ENCODE peak calls at places on chromosomes 1 and 21, in five cellular contexts. One of them, this sample, is unnamed.

GRCh38 chr1:23567996-23568607 is 8.8 kb upstream of the ID3 start:
- DNase-seq in H1: no peak
- DNase-seq in GM12891: no peak
- DNase-seq in HepG2: no peak
- DNase-seq in K562: peak
- DNase-seq in this sample: no peak

GRCh38 chr1:208167229-208167869 is 76.8 kb downstream of the PLXNA2 start:
- DNase-seq in K562: no peak
- DNase-seq in GM12891: no peak
- DNase-seq in H1: no peak
- DNase-seq in HepG2: no peak
- DNase-seq in this sample: no peak

GRCh38 chr1:173205146-173206051 is 1.7 kb downstream of the TNFSF4 start:
- DNase-seq in H1: no peak
- DNase-seq in HepG2: peak
- DNase-seq in K562: no peak
- DNase-seq in GM12891: no peak
- DNase-seq in this sample: no peak

GRCh38 chr1:185644531-185644930 is 89.7 kb upstream of the HMCN1 start:
- DNase-seq in K562: no peak
- DNase-seq in HepG2: no peak
- DNase-seq in GM12891: no peak
- DNase-seq in H1: no peak
- DNase-seq in this sample: no peak

GRCh38 chr1:93081716-93082115 is 2.6 kb downstream of the MTF2 start:
- DNase-seq in GM12891: no peak
- DNase-seq in HepG2: no peak
- DNase-seq in H1: no peak
- DNase-seq in K562: no peak
- DNase-seq in this sample: no peak

GRCh38 chr1:204670152-204670927 is 15.2 kb downstream of the LRRN2 start:
- DNase-seq in H1: no peak
- DNase-seq in GM12891: no peak
- DNase-seq in K562: peak
- DNase-seq in HepG2: no peak
- DNase-seq in this sample: no peak

GRCh38 chr1:91176250-91176649 is 154.4 kb upstream of the ZNF644 start:
- DNase-seq in GM12891: no peak
- DNase-seq in H1: no peak
- DNase-seq in K562: no peak
- DNase-seq in HepG2: no peak
- DNase-seq in this sample: no peak

GRCh38 chr1:169928438-169929209 is 34.9 kb upstream of the SCYL3 start:
- DNase-seq in HepG2: peak
- DNase-seq in H1: no peak
- DNase-seq in GM12891: no peak
- DNase-seq in K562: peak
- DNase-seq in this sample: no peak

GRCh38 chr1:112297536-112297935 is 98.5 kb upstream of the CTTNBP2NL start:
- DNase-seq in HepG2: no peak
- DNase-seq in GM12891: no peak
- DNase-seq in H1: no peak
- DNase-seq in K562: no peak
- DNase-seq in this sample: no peak

GRCh38 chr1:3928622-3929021 is 28.6 kb upstream of the C1orf174 start:
- DNase-seq in HepG2: no peak
- DNase-seq in K562: no peak
- DNase-seq in H1: no peak
- DNase-seq in GM12891: no peak
- DNase-seq in this sample: no peak

GRCh38 chr1:229155472-229155871 is 115.4 kb upstream of the RAB4A start:
- DNase-seq in HepG2: no peak
- DNase-seq in H1: no peak
- DNase-seq in K562: no peak
- DNase-seq in GM12891: no peak
- DNase-seq in this sample: no peak

GRCh38 chr1:211095381-211095780 is 38.6 kb downstream of the KCNH1 start:
- DNase-seq in GM12891: no peak
- DNase-seq in K562: no peak
- DNase-seq in HepG2: no peak
- DNase-seq in H1: no peak
- DNase-seq in this sample: no peak

GRCh38 chr1:219812491-219813221 is 115.7 kb downstream of the SLC30A10 start:
- DNase-seq in K562: peak
- DNase-seq in HepG2: peak
- DNase-seq in H1: peak
- DNase-seq in GM12891: peak
- DNase-seq in this sample: peak

GRCh38 chr1:243325305-243325890 is 69.6 kb downstream of the SDCCAG8 start:
- DNase-seq in HepG2: peak
- DNase-seq in GM12891: no peak
- DNase-seq in H1: no peak
- DNase-seq in K562: peak
- DNase-seq in this sample: no peak

GRCh38 chr1:20932437-20932977 is 145.4 kb upstream of the HP1BP3 start:
- DNase-seq in GM12891: no peak
- DNase-seq in H1: no peak
- DNase-seq in K562: no peak
- DNase-seq in HepG2: no peak
- DNase-seq in this sample: no peak

GRCh38 chr1:3910769-3911520 is 10.9 kb upstream of the C1orf174 start:
- DNase-seq in HepG2: peak
- DNase-seq in K562: peak
- DNase-seq in H1: peak
- DNase-seq in GM12891: peak
- DNase-seq in this sample: peak

DNA sequence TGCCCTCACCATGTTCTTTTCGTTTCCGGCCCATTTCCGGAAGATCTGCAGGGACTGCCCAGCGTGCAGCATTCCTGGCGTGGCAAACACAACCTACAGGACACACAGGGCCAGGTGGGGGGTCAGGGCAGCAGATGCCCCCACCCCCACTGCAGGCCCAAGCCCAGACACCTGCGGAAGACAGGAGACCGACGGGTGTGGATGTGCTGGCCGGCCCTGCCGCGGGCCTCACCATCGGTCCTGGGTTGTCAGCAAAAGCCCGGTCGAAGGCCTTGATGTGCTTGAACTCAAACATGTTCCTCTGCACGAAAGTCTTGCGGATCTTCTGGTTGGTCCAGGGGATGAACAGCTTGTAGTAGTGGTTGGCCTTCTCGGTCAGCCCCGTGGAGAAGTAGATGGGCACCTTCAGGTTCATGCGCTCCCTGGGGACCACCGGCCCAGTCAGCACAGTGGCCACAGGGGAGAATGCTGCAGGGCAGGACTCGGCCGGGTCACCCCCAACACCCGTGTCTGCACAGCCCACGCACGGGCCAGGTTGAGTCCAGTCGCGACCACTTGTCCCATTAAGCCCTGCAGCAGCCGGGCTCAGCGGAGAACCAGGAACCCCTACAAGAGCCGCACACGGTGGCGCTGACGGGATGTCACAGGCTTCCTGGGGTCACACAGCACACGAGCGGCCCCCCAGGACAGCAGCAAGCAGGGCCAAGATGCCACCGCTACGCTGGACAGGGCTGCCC is 5.3 kb downstream of the PUSL1 start:
- DNase-seq in GM12891: no peak
- DNase-seq in HepG2: no peak
- DNase-seq in K562: no peak
- DNase-seq in H1: no peak
- DNase-seq in this sample: no peak
- TF ChIP-seq POLR2AphosphoS5 in GM12891: no peak
- TF ChIP-seq POLR2AphosphoS5 in HepG2: no peak
- TF ChIP-seq POLR2AphosphoS5 in K562: peak
- TF ChIP-seq POLR2AphosphoS5 in H1: no peak
- TF ChIP-seq POLR2AphosphoS5 in this sample: no peak

GRCh38 chr1:46393510-46393909 is 607 bp upstream of the FAAH start:
- DNase-seq in H1: no peak
- DNase-seq in GM12891: no peak
- DNase-seq in K562: no peak
- DNase-seq in HepG2: no peak
- DNase-seq in this sample: no peak

GRCh38 chr1:46399307-46399706 is 5.2 kb downstream of the FAAH start:
- DNase-seq in H1: no peak
- DNase-seq in HepG2: no peak
- DNase-seq in GM12891: no peak
- DNase-seq in K562: peak
- DNase-seq in this sample: no peak

GRCh38 chr1:46394872-46395465 is 852 bp downstream of the FAAH start:
- DNase-seq in H1: no peak
- DNase-seq in HepG2: no peak
- DNase-seq in GM12891: no peak
- DNase-seq in K562: no peak
- DNase-seq in this sample: no peak

GRCh38 chr1:46396429-46397398 is 2.6 kb downstream of the FAAH start:
- DNase-seq in HepG2: no peak
- DNase-seq in GM12891: no peak
- DNase-seq in K562: peak
- DNase-seq in H1: no peak
- DNase-seq in this sample: no peak

DNA sequence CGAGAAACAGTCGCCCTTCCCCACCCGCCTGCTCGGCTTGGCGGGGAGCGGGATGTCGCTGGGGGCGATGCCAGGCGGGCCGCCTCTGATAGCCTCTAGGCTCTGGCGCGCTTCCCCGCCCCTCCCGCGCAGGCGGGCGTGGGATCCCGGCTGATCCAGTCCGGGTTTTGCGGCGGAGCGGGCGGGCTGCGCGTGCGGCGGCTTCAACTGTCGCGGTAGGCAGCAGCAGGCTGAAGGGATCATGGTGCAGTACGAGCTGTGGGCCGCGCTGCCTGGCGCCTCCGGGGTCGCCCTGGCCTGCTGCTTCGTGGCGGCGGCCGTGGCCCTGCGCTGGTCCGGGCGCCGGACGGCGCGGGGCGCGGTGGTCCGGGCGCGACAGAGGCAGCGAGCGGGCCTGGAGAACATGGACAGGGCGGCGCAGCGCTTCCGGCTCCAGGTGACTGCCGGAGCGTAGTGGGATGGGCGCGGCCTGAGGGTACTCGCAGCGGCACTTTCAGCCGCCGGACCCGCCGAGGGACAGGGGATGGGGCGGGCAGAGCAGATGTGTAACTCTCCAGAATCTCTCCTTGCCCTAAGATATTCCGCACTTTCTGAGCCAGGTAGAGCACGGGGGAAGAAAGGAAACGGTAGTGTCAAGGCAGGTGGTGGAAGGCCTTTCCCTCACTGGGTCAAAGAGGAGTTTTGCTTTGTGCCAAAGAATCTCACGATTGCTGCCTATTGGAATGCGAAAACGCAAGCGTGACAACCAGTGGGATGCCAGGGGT is at the start of gene FAAH:
- DNase-seq in HepG2: peak
- DNase-seq in K562: peak
- DNase-seq in GM12891: no peak
- DNase-seq in H1: no peak
- DNase-seq in this sample: no peak
- TF ChIP-seq POLR2A in HepG2: peak
- TF ChIP-seq POLR2A in K562: no peak
- TF ChIP-seq POLR2A in GM12891: no peak
- TF ChIP-seq POLR2A in H1: no peak
- TF ChIP-seq POLR2A in this sample: no peak

GRCh38 chr21:45872471-45872870 is 109.1 kb upstream of the COL6A1 start:
- DNase-seq in GM12891: no peak
- DNase-seq in HepG2: no peak
- DNase-seq in H1: no peak
- DNase-seq in K562: no peak
- DNase-seq in this sample: no peak
- TF ChIP-seq TAF1 in GM12891: no peak
- TF ChIP-seq TAF1 in HepG2: no peak
- TF ChIP-seq TAF1 in H1: no peak
- TF ChIP-seq TAF1 in K562: no peak
- TF ChIP-seq TAF1 in this sample: no peak

DNA sequence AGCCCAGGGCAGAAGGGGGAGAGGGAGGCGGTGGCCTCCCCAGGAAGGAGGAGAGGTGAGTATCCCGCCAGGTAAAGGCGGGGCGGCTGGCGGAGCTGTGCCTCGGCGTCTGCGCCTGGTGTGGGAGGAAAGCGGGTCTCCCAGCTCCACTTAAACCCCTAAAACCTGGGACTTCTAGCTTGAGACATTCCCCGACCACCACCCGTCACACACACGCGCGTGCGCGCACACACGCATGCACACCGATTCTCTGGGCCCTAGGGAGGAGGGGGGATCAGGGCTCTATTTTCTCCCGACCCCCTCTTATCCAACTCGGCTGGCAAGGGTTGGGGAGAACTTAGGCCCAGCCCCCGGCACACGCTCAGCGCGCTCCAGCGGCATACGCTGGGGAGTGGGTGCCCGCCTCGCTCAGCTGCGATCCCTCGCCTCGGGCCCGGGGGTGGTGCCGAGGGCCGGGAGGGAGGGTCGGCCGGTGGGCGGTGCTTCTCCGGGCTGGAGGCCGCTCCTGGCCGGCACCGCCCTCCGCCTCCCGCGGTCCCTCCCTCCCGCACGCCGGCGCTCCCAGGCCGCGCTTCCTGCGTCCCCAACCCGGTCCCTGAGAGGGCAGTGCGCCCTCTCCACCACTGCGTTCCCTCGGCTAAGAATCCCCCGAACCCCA is at the start of gene TMEM51:
- DNase-seq in H1: peak
- DNase-seq in HepG2: peak
- DNase-seq in K562: peak
- DNase-seq in GM12891: peak
- DNase-seq in this sample: no peak
- TF ChIP-seq POLR2AphosphoS5 in H1: no peak
- TF ChIP-seq POLR2AphosphoS5 in HepG2: peak
- TF ChIP-seq POLR2AphosphoS5 in K562: no peak
- TF ChIP-seq POLR2AphosphoS5 in GM12891: no peak
- TF ChIP-seq POLR2AphosphoS5 in this sample: no peak

DNA sequence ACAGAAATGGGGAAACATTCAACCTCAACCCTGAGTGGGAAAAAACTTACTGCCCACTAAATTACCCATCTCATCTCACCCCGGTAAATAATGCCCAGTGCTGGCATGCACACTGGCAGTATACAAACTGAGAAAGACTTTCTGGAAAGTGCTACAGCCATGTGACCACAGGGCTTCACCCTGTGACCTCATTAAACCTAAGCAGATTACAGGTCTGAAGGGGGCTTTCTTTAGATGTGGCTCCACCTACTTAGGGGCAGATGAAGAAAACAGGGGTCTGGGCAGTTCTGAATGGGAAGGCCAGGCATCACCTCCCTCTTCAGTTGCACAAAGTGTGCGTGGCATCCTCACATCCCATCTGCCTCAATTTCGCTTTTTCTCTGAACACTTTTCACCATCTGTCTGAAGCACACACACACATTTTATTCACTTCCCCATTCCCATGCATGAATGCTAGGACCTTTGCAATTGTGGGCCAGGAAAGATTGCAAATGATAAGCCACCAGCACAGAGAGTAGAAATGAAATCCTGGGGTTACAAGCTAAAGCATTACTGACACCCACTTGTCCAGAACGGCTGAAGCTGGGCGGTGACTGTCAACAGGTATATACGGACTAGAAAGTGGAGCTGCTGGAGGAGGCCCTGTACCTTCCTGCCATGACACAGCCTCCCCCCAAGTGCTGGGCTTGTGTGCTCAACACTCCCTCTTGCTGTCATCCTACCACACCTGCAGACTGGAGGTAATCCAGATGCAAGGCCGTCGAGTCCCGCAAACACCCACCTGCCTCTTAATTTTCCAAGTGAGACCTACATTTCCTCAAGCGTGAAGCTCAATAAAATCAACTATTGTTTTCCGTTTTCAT is 2.7 kb downstream of the NADK start:
- DNase-seq in HepG2: no peak
- DNase-seq in GM12891: no peak
- DNase-seq in K562: no peak
- DNase-seq in H1: no peak
- DNase-seq in this sample: no peak
- TF ChIP-seq POLR2A in HepG2: no peak
- TF ChIP-seq POLR2A in GM12891: no peak
- TF ChIP-seq POLR2A in K562: no peak
- TF ChIP-seq POLR2A in H1: no peak
- TF ChIP-seq POLR2A in this sample: no peak

GRCh38 chr1:151934048-151934493 is 24.8 kb upstream of the THEM4 start:
- DNase-seq in GM12891: no peak
- DNase-seq in HepG2: peak
- DNase-seq in H1: no peak
- DNase-seq in K562: peak
- DNase-seq in this sample: no peak
- TF ChIP-seq TAF1 in GM12891: no peak
- TF ChIP-seq TAF1 in HepG2: no peak
- TF ChIP-seq TAF1 in H1: no peak
- TF ChIP-seq TAF1 in K562: no peak
- TF ChIP-seq TAF1 in this sample: no peak

This sample was measured in GM12892.